ENCODE peak calls at places on chromosomes 7 and 10, in seven cellular contexts. X, V, H, E, W, I and U are unnamed samples.
A peak's percentile ranks its signal among the peaks of the same experiment; 100 is the strongest.

GRCh38 chr7:157616931-157617330 is 280.1 kb downstream of the DNAJB6 start:
- DNase-seq in I (no peak), V (no peak), H (no peak), E (no peak), X (no peak), W (no peak), U (no peak)

GRCh38 chr7:47218378-47219176 is 363.3 kb downstream of the TNS3 start:
- DNase-seq in I (no peak), V (no peak), E (no peak), W (no peak), H (no peak), X (no peak), U (peak; percentile 73)

GRCh38 chr7:6367701-6368211 is 80.0 kb downstream of the DAGLB start:
- DNase-seq in H (no peak), I (no peak), E (no peak), X (no peak), W (peak; percentile 86), V (no peak), U (no peak)

GRCh38 chr7:105003275-105003674 is 10.7 kb upstream of the KMT2E start:
- DNase-seq in H (no peak), I (no peak), E (no peak), W (peak; percentile 76), V (no peak), X (no peak), U (peak; percentile 68)

GRCh38 chr10:74011762-74012161 is 13.8 kb downstream of the VCL start:
- DNase-seq in V (no peak), X (peak; percentile 76), I (no peak), H (no peak), E (peak; percentile 58), W (peak; percentile 94), U (peak; percentile 85)

GRCh38 chr10:33803248-33803647 is 468.8 kb upstream of the NRP1 start:
- DNase-seq in E (no peak), W (peak; percentile 36), H (no peak), X (no peak), I (no peak), V (no peak), U (peak; percentile 17)

GRCh38 chr10:13536674-13537366 is 8.0 kb upstream of the BEND7 start:
- DNase-seq in W (peak; percentile 56), X (no peak), E (peak; percentile 93), V (peak; percentile 56), I (peak; percentile 38), H (peak; percentile 64), U (no peak)

GRCh38 chr10:28991738-28992270 is 297.1 kb upstream of the LYZL1 start:
- DNase-seq in E (peak; percentile 80), W (peak; percentile 66), H (peak; percentile 40), I (no peak), V (no peak), X (no peak), U (no peak)

GRCh38 chr10:51074238-51075028 is at the start of gene PRKG1:
- DNase-seq in V (peak; percentile 79), E (peak; percentile 95), H (peak; percentile 59), I (no peak), W (peak; percentile 87), X (peak; percentile 39), U (peak; percentile 69)

GRCh38 chr10:24385776-24386175 is 176.8 kb downstream of the KIAA1217 start:
- DNase-seq in V (no peak), X (peak; percentile 67), W (peak; percentile 79), E (no peak), I (no peak), H (no peak), U (no peak)

GRCh38 chr10:116721991-116722392 is 20.4 kb downstream of the HSPA12A start:
- DNase-seq in E (peak; percentile 98), I (no peak), W (peak; percentile 39), X (no peak), V (no peak), H (no peak), U (no peak)

GRCh38 chr10:58661336-58661735 is 148.7 kb downstream of the BICC1 start:
- DNase-seq in I (no peak), H (no peak), X (no peak), W (no peak), E (no peak), V (no peak), U (no peak)

GRCh38 chr10:110323503-110323902 is 18.8 kb upstream of the SMNDC1 start:
- DNase-seq in E (no peak), X (peak; percentile 90), V (no peak), H (no peak), I (no peak), W (peak; percentile 76), U (peak; percentile 78)

GRCh38 chr7:136585954-136586670 is 282.3 kb upstream of the CHRM2 start:
- DNase-seq in E (no peak), W (no peak), X (no peak), I (no peak), V (no peak), H (no peak), U (no peak)

GRCh38 chr7:83058667-83059066 is 104.0 kb downstream of the PCLO start:
- DNase-seq in X (no peak), I (no peak), H (no peak), E (no peak), V (no peak), W (no peak), U (no peak)

GRCh38 chr7:154906736-154907355 is 96.1 kb downstream of the PAXIP1 start:
- DNase-seq in X (no peak), H (no peak), E (no peak), I (no peak), W (no peak), V (no peak), U (no peak)

GRCh38 chr10:21724695-21725371 is 190.8 kb downstream of the MLLT10 start:
- DNase-seq in X (peak; percentile 99), W (peak; percentile 100), V (peak; percentile 78), H (no peak), I (peak; percentile 80), E (peak; percentile 94), U (peak; percentile 99)

GRCh38 chr7:156095908-156096539 is 283.8 kb upstream of the SHH start:
- DNase-seq in X (no peak), I (no peak), W (no peak), H (no peak), E (no peak), V (no peak), U (no peak)

GRCh38 chr7:10919923-10920322 is 53.7 kb upstream of the PHF14 start:
- DNase-seq in E (no peak), X (no peak), W (no peak), I (no peak), H (no peak), V (no peak), U (no peak)

GRCh38 chr7:921581-922333 is 32.7 kb downstream of the ADAP1 start:
- DNase-seq in E (no peak), X (no peak), H (no peak), I (no peak), W (no peak), V (peak; percentile 44), U (no peak)

GRCh38 chr7:2863461-2864066 is 19.5 kb upstream of the GNA12 start:
- DNase-seq in I (no peak), W (peak; percentile 98), E (peak; percentile 69), X (peak; percentile 90), H (no peak), V (peak; percentile 81), U (peak; percentile 85)

GRCh38 chr10:125024496-125025234 is 82.7 kb downstream of the ZRANB1 start:
- DNase-seq in X (no peak), V (peak; percentile 22), H (no peak), E (no peak), W (no peak), I (no peak), U (no peak)

GRCh38 chr7:54563329-54563916 is 21.2 kb downstream of the VSTM2A start:
- DNase-seq in V (no peak), I (no peak), X (no peak), E (no peak), H (no peak), W (no peak), U (no peak)

GRCh38 chr10:115969591-115969990 is 303.4 kb downstream of the GFRA1 start:
- DNase-seq in X (no peak), I (no peak), V (no peak), W (no peak), H (no peak), E (peak; percentile 70), U (no peak)

GRCh38 chr10:35355971-35356724 is 19.8 kb downstream of the CCNY start:
- DNase-seq in W (no peak), E (no peak), V (no peak), H (no peak), I (no peak), X (no peak), U (no peak)

GRCh38 chr7:68684246-68684850 is 913.9 kb upstream of the AUTS2 start:
- DNase-seq in V (no peak), H (no peak), E (peak; percentile 20), I (peak; percentile 87), W (peak; percentile 24), X (no peak), U (no peak)

GRCh38 chr7:12706900-12707536 is 19.6 kb downstream of the ARL4A start:
- DNase-seq in X (peak; percentile 56), I (no peak), V (no peak), H (no peak), W (no peak), E (peak; percentile 66), U (no peak)